ENCODE peak calls at places on chromosomes 1 and 21, in ten cellular contexts. O, E, S, K, V, H, Z, J, R and Q are unnamed samples.

GRCh38 chr1:147434926-147435325 is 106.4 kb upstream of the BCL9 start:
- DNase-seq in S (no peak), R (no peak), O (no peak), K (no peak), E (no peak), V (no peak), H (no peak), Z (no peak), J (no peak), Q (no peak)

GRCh38 chr1:23423415-23424170 is 955 bp downstream of the TCEA3 start:
- DNase-seq in S (no peak), Z (no peak), H (no peak), R (no peak), K (peak), E (no peak), O (no peak), J (no peak), V (peak), Q (no peak)

GRCh38 chr1:21931171-21932093 is 5.7 kb downstream of the HSPG2 start:
- DNase-seq in R (peak), S (no peak), K (peak), O (no peak), H (no peak), J (peak), E (peak), Z (peak), V (peak), Q (no peak)

GRCh38 chr1:19885821-19886220 is 3.6 kb downstream of the OTUD3 start:
- DNase-seq in K (no peak), O (no peak), Z (no peak), J (no peak), R (no peak), V (no peak), H (no peak), S (no peak), E (peak), Q (no peak)

GRCh38 chr1:119371800-119372199 is 3.2 kb downstream of the HAO2 start:
- DNase-seq in E (no peak), V (no peak), Z (no peak), K (no peak), O (no peak), R (no peak), J (no peak), H (no peak), S (no peak), Q (no peak)

GRCh38 chr1:218459878-218460277 is 114.7 kb downstream of the TGFB2 start:
- DNase-seq in S (no peak), E (peak), Z (peak), R (peak), O (no peak), K (no peak), V (peak), H (no peak), J (no peak), Q (no peak)

GRCh38 chr1:9842073-9842711 is 18.4 kb upstream of the CLSTN1 start:
- DNase-seq in H (no peak), K (no peak), J (no peak), R (no peak), Z (no peak), O (no peak), V (peak), S (no peak), E (peak), Q (no peak)

GRCh38 chr1:67211589-67212563 is 45.6 kb downstream of the IL23R start:
- DNase-seq in O (peak), K (no peak), S (no peak), R (peak), V (peak), J (no peak), E (peak), H (peak), Z (peak), Q (no peak)

GRCh38 chr1:27455166-27455811 is 34.7 kb downstream of the WASF2 start:
- DNase-seq in O (no peak), H (no peak), V (peak), S (no peak), E (no peak), Z (no peak), R (no peak), K (no peak), J (no peak), Q (peak)

GRCh38 chr1:2213576-2214505 is 14.3 kb upstream of the SKI start:
- DNase-seq in H (no peak), E (peak), R (peak), Z (no peak), J (peak), V (peak), O (no peak), K (peak), S (no peak), Q (no peak)

GRCh38 chr1:32273389-32274208 is 18.3 kb upstream of the HDAC1 start:
- DNase-seq in Z (peak), V (peak), J (no peak), H (no peak), O (peak), E (peak), K (no peak), R (no peak), S (peak), Q (no peak)

GRCh38 chr21:41164981-41165650 is 2.8 kb upstream of the BACE2 start:
- DNase-seq in O (no peak), Z (peak), K (no peak), J (no peak), H (no peak), S (no peak), E (peak), V (peak), R (peak), Q (peak)

GRCh38 chr21:46454142-46454541 is 4.5 kb upstream of the DIP2A start:
- DNase-seq in H (no peak), Z (no peak), J (no peak), S (no peak), V (no peak), K (no peak), O (no peak), R (no peak), E (peak), Q (no peak)

GRCh38 chr21:21045538-21045937 is 47.3 kb downstream of the NCAM2 start:
- DNase-seq in H (no peak), E (peak), J (no peak), O (no peak), V (no peak), R (no peak), K (no peak), S (no peak), Z (no peak), Q (no peak)

GRCh38 chr1:29453502-29454240 is 217.3 kb downstream of the PTPRU start:
- DNase-seq in O (no peak), E (peak), K (no peak), S (peak), V (peak), Z (peak), J (peak), H (peak), R (peak), Q (peak)

DNA sequence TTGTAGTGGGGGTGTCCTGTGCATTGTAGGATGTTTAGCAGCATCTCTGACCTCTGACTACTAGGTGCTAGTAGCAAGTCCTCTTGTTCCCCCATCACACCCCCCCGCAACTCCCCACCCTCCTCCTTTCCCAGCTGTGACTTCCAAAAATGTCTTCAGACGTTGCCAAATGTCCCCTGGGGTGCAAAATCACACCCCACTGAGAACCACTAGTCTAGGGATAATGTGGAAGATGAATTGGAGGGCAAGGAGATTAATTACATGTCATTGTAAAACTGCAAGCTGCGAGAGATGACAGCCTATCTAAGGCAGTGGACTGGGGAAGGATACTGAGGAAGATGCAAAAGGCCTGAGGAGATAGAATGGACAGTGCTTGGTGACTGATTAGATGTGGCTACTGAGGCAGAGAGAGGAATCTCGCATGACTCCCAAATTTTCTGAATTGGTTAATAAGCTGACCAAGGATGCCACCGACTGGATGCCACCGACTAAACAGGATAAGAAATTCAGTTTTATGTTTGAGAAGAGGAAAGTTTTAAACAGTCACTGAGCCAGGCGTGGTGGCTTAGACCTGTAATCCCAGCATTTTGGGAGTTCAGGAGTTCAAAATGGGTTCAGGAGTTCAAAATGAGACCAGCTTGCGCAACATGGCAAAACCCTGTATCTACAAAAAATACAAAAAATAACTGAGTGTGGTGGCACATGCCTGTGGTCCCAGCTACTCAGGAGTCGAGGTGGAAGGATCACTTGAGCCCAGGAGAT is 3.1 kb upstream of the JAK1 start:
- DNase-seq in Z (no peak), K (no peak), H (no peak), V (no peak), R (no peak), O (no peak), J (no peak), S (no peak), E (peak), Q (no peak)
- TF ChIP-seq CTCF in Z (peak), K (no peak), H (no peak), V (no peak), R (no peak), O (no peak), J (no peak), S (no peak), E (peak), Q (peak)

GRCh38 chr1:229128209-229128608 is 142.7 kb upstream of the RAB4A start:
- DNase-seq in S (no peak), Z (no peak), H (no peak), K (no peak), V (no peak), R (no peak), J (no peak), O (no peak), E (no peak), Q (no peak)
- TF ChIP-seq CTCF in S (no peak), Z (no peak), H (no peak), K (no peak), V (no peak), R (no peak), J (no peak), O (no peak), E (no peak), Q (no peak)

DNA sequence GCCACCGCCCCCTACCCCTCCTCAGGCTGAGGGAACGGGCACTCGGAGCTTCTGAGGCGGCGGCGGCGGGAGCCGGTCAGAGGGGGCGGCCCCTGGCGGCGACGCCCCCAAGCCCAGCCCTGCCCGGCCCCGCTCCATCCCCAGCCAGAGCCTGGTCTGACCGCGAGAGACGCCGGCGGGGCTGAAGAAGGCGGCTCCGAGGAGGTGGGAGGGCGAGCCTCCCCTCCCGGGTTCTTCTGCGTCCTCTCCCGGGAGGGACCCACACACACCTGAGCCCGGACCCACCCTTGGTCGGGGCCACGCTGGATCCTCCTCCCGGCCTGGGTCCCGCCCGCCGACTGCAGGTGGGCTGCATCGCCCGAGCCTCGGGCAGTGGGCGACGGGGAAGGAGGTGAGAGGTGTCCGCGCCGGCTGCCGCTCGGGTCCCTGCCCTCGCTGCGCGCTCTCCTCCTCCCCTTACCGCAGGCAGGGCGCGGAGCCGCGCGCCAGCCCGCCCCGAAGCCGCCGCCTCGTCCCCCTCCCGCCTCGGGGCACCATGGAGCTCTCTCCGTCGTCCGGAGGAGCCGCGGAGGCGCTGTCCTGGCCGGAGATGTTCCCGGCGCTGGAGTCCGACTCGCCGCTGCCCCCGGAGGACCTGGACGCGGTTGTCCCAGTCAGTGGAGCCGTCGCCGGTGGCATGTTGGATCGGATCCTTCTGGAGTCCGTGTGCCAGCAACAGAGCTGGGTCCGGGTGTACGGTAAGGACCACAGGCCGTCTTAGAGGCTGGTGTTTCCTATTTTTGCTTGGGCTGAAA is at the start of gene RASAL2:
- DNase-seq in J (peak), K (peak), Z (peak), O (peak), S (peak), R (peak), H (peak), V (peak), E (peak), Q (no peak)
- TF ChIP-seq CTCF in J (no peak), K (no peak), Z (peak), O (no peak), S (peak), R (peak), H (no peak), V (peak), E (peak), Q (peak)

DNA sequence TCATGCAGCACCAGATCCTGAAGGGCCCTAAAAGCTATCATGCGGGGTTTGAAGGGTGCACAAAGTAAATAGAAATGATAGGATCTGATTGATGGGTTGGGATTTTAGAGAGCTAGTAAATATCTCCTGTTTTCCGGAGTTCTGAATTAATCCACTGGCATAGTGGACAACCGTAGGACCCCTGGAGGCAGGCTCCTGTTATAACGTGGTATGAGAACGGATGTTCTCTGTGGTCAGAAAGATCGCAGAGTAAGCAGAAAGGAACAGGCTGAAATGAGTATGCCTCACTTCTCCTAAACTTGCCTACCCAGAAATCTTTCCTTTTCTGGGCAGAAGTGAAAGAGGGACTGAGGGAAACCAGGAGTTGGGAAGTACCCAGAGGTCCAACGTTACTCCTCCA is 470.8 kb downstream of the AJAP1 start:
- DNase-seq in R (no peak), H (no peak), O (no peak), V (no peak), E (no peak), J (no peak), K (no peak), S (no peak), Z (no peak), Q (no peak)
- TF ChIP-seq CTCF in R (no peak), H (no peak), O (no peak), V (no peak), E (no peak), J (no peak), K (no peak), S (no peak), Z (no peak), Q (no peak)

DNA sequence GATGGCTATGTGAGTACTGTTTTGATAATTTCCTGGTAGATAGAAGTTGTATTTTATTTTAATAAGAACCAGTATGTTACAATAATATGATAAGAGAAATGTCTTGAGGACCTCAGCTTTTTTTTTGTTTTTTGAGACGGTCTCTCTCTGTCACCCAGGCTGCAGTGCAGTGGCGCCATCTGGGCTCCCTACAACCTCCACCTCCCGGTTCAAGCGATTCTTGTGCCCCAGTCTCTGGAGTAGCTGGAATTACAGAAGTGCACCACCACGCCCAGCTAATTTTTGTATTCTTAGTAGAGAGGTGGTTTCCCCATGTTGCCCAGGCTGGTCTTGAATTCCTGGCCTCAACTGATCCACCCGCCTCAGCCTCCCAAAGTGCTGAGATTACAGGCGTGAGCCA is 968.1 kb upstream of the ADGRL4 start:
- DNase-seq in J (no peak), H (no peak), S (no peak), Z (no peak), R (no peak), V (no peak), K (no peak), E (no peak), O (no peak), Q (no peak)
- TF ChIP-seq CTCF in J (no peak), H (no peak), S (peak), Z (no peak), R (no peak), V (no peak), K (no peak), E (no peak), O (no peak), Q (no peak)

DNA sequence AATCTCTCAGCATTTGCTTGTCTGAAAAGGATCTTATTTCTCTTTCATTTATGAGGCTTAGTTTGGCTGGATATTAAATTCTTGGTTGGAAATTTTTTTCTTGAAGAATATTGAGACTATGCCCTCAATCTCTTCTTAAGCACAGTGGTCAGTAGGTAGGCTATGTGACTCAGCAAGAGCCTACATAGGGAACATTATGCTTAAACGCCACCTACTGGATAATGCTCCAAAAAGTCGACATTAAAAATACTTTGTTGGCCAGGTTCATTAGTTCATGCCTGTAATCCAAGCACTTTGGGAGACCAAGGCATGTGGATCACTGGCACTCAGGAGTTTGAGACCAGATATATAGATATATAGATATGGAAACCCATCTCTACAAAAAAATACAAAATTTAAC is 678.0 kb upstream of the USP24 start:
- DNase-seq in E (peak), J (no peak), K (no peak), S (peak), Z (no peak), V (peak), H (peak), O (no peak), R (peak), Q (peak)
- TF ChIP-seq CTCF in E (peak), J (peak), K (no peak), S (peak), Z (peak), V (peak), H (peak), O (no peak), R (peak), Q (peak)